ENCODE peak calls at places on chromosome 11, in seven cellular contexts. C is body of pancreas, A is ovary, Y is HCT116, R is IMR-90, H is heart left ventricle, D is K562. U is an unnamed sample.

GRCh38 chr11:35272391-35272821 is 133.4 kb downstream of the CD44 start:
- DNase-seq in C (no peak), A (no peak), Y (no peak), R (no peak), H (no peak), D (no peak), U (peak; percentile 29)

GRCh38 chr11:17649696-17650600 is 69.4 kb upstream of the MYOD1 start:
- DNase-seq in C (no peak), A (no peak), Y (no peak), R (no peak), H (no peak), D (peak; percentile 3), U (no peak)

GRCh38 chr11:36793542-36793926 is 195.5 kb upstream of the RAG2 start:
- DNase-seq in C (no peak), A (no peak), Y (no peak), R (no peak), H (no peak), D (no peak), U (no peak)

GRCh38 chr11:122732342-122733300 is 77.1 kb downstream of the UBASH3B start:
- DNase-seq in C (no peak), A (no peak), Y (no peak), R (no peak), H (no peak), D (no peak), U (no peak)

GRCh38 chr11:88515002-88515401 is 177.5 kb upstream of the CTSC start:
- DNase-seq in C (no peak), A (no peak), Y (no peak), R (no peak), H (no peak), D (no peak), U (no peak)

GRCh38 chr11:10575999-10576398 is 7.5 kb upstream of the LYVE1 start:
- DNase-seq in C (no peak), A (no peak), Y (no peak), R (no peak), H (no peak), D (no peak), U (no peak)

GRCh38 chr11:133941546-133941945 is 15.2 kb downstream of the IGSF9B start:
- DNase-seq in C (no peak), A (no peak), Y (no peak), R (no peak), H (no peak), D (no peak), U (no peak)

GRCh38 chr11:119357069-119357468 is 10.6 kb upstream of the MFRP start:
- DNase-seq in C (no peak), A (no peak), Y (no peak), R (no peak), H (no peak), D (peak; percentile 21), U (no peak)

GRCh38 chr11:87263979-87264378 is 226.2 kb downstream of the TMEM135 start:
- DNase-seq in C (no peak), A (no peak), Y (no peak), R (peak; percentile 11), H (no peak), D (no peak), U (no peak)

GRCh38 chr11:121249039-121249663 is 43.4 kb upstream of the SC5D start:
- DNase-seq in C (no peak), A (peak; percentile 60), Y (peak; percentile 24), R (peak; percentile 48), H (no peak), D (peak; percentile 23), U (peak; percentile 37)

GRCh38 chr11:114413958-114414357 is 13.5 kb downstream of the RBM7 start:
- DNase-seq in C (no peak), A (no peak), Y (no peak), R (no peak), H (no peak), D (no peak), U (no peak)

GRCh38 chr11:32440920-32441319 is 5.6 kb upstream of the WT1 start:
- DNase-seq in C (no peak), A (no peak), Y (no peak), R (no peak), H (no peak), D (no peak), U (no peak)

GRCh38 chr11:102256251-102256650 is 61.0 kb upstream of the BIRC3 start:
- DNase-seq in C (no peak), A (no peak), Y (no peak), R (peak; percentile 79), H (no peak), D (no peak), U (no peak)

GRCh38 chr11:125180413-125181305 is 16.1 kb downstream of the PKNOX2 start:
- DNase-seq in C (no peak), A (no peak), Y (no peak), R (peak; percentile 82), H (no peak), D (no peak), U (no peak)

GRCh38 chr11:34366522-34366921 is 8.7 kb upstream of the ABTB2 start:
- DNase-seq in C (peak; percentile 60), A (no peak), Y (peak; percentile 73), R (no peak), H (no peak), D (no peak), U (no peak)

GRCh38 chr11:130612291-130612802 is 163.9 kb downstream of the ADAMTS15 start:
- DNase-seq in C (no peak), A (no peak), Y (no peak), R (peak; percentile 73), H (no peak), D (no peak), U (no peak)

GRCh38 chr11:124898711-124899110 is 1.0 kb upstream of the ROBO4 start:
- DNase-seq in C (no peak), A (peak; percentile 92), Y (no peak), R (no peak), H (peak; percentile 78), D (no peak), U (no peak)

GRCh38 chr11:43947003-43947500 is 4.6 kb downstream of the C11orf96 start:
- DNase-seq in C (no peak), A (peak; percentile 54), Y (peak; percentile 19), R (peak; percentile 47), H (peak; percentile 46), D (peak; percentile 49), U (peak; percentile 45)

GRCh38 chr11:70445605-70446004 is 47.3 kb downstream of the CTTN start:
- DNase-seq in C (no peak), A (no peak), Y (no peak), R (peak; percentile 10), H (no peak), D (no peak), U (no peak)

GRCh38 chr11:28835790-28836189 is 727.6 kb downstream of the METTL15 start:
- DNase-seq in C (no peak), A (no peak), Y (no peak), R (peak; percentile 57), H (no peak), D (no peak), U (no peak)

GRCh38 chr11:5250777-5251176 is 1.1 kb upstream of the HBG1 start:
- DNase-seq in C (no peak), A (no peak), Y (no peak), R (no peak), H (no peak), D (no peak), U (no peak)

GRCh38 chr11:5243845-5244180 is 5.8 kb downstream of the HBG1 start:
- DNase-seq in C (no peak), A (no peak), Y (no peak), R (no peak), H (no peak), D (no peak), U (no peak)

GRCh38 chr11:5246772-5247478 is 2.7 kb downstream of the HBG1 start:
- DNase-seq in C (no peak), A (no peak), Y (no peak), R (no peak), H (no peak), D (no peak), U (no peak)

GRCh38 chr11:5245155-5245554 is 4.5 kb downstream of the HBG1 start:
- DNase-seq in C (no peak), A (no peak), Y (no peak), R (no peak), H (no peak), D (no peak), U (no peak)

GRCh38 chr11:5247479-5248192 is 2.0 kb downstream of the HBG1 start:
- DNase-seq in C (no peak), A (no peak), Y (no peak), R (peak; percentile 23), H (no peak), D (peak; percentile 56), U (no peak)
- TF ChIP-seq POLR2A in C (no peak), A (no peak), Y (no peak), R (no peak), H (no peak), D (peak; percentile 61), U (no peak)

GRCh38 chr11:3056296-3057068 is 741 bp downstream of the CARS1 start:
- DNase-seq in C (peak; percentile 29), A (peak; percentile 39), Y (no peak), R (no peak), H (no peak), D (no peak), U (peak; percentile 44)

GRCh38 chr11:3058753-3059664 is 1.8 kb upstream of the CARS1 start:
- DNase-seq in C (no peak), A (no peak), Y (no peak), R (peak; percentile 92), H (no peak), D (peak; percentile 72), U (peak; percentile 60)

GRCh38 chr11:3055881-3056280 is 1.3 kb downstream of the CARS1 start:
- DNase-seq in C (no peak), A (peak; percentile 28), Y (no peak), R (no peak), H (no peak), D (no peak), U (no peak)

GRCh38 chr11:3060436-3061025 is 3.3 kb upstream of the CARS1 start:
- DNase-seq in C (no peak), A (no peak), Y (no peak), R (no peak), H (no peak), D (no peak), U (no peak)

GRCh38 chr11:3057069-3057963 is at the start of gene CARS1:
- DNase-seq in C (peak; percentile 93), A (peak; percentile 96), Y (peak; percentile 78), R (peak; percentile 93), H (peak; percentile 97), D (peak; percentile 94), U (peak; percentile 99)
- TF ChIP-seq POLR2A in C (peak; percentile 74), A (peak; percentile 43), Y (peak; percentile 63), R (peak; percentile 96), H (no peak), D (peak; percentile 81), U (peak; percentile 35)

DNA sequence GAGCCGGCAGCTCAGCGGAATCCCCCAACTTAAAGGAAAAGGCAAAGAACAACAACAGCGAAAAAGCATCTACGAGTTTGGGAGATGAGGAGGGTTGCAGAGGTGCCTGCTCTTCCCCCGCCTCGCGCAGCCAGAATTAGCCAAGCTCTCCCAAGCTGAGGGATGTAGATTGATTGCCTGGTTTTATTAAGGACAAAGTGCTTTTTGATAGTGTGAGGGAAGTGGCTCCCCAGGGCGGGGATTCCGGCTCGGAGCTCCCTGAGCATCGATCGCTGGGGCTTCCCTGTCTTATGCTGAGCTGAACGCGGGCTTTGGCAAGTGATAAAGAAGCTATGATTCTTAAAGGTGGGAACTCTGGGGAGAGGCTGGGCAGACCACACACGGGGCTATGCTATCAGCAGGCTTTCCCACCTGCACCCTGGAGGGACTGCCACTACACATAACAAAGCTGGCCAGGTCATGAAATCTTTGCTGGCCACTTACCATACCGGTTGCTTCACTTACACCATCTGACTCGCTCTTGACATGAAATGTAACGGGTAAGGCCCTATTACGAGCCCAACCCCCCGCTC is 174.7 kb downstream of the CEP164 start:
- DNase-seq in C (no peak), A (no peak), Y (no peak), R (no peak), H (no peak), D (no peak), U (no peak)
- TF ChIP-seq POLR2A in C (no peak), A (no peak), Y (no peak), R (no peak), H (no peak), D (no peak), U (no peak)

GRCh38 chr11:65780770-65781151 is at the start of gene AP5B1:
- DNase-seq in C (peak; percentile 76), A (peak; percentile 69), Y (no peak), R (peak; percentile 41), H (peak; percentile 53), D (peak; percentile 90), U (peak; percentile 78)
- TF ChIP-seq POLR2A in C (no peak), A (no peak), Y (no peak), R (peak; percentile 62), H (no peak), D (no peak), U (peak; percentile 24)